ENCODE peak calls at places on chromosomes 3 and 15, in five cellular contexts. G is stimulated activated CD4-positive, alpha-beta T cell treated with anti-CD3 and anti-CD28 coated beads, Interleukin-12 subunit alpha, Interleukin-12 subunit beta, amount 100 ng/mL, for 24 hours; E is CD4-positive, alpha-beta T cell; O is OCI-LY7; K is T-helper 17 cell. L is an unnamed sample.

GRCh38 chr3:11211531-11212300 is 57.4 kb downstream of the HRH1 start:
- DNase-seq in K (no peak), O (no peak), G (no peak), E (no peak), L (no peak)

GRCh38 chr3:114804099-114804498 is 343.0 kb downstream of the ZBTB20 start:
- DNase-seq in E (no peak), K (no peak), G (no peak), O (no peak), L (no peak)

GRCh38 chr15:67720556-67721175 is 104.6 kb upstream of the SKOR1 start:
- DNase-seq in G (no peak), K (no peak), E (no peak), O (peak), L (no peak)

GRCh38 chr3:53030864-53031445 is 14.9 kb downstream of the SFMBT1 start:
- DNase-seq in K (peak), O (no peak), E (peak), G (peak), L (no peak)

GRCh38 chr15:60651734-60652141 is 172.8 kb upstream of the ICE2 start:
- DNase-seq in G (no peak), K (no peak), E (no peak), O (peak), L (no peak)

GRCh38 chr3:57555316-57555715 is 758 bp upstream of the PDE12 start:
- DNase-seq in O (no peak), E (no peak), K (no peak), G (no peak), L (no peak)

GRCh38 chr3:151305081-151305777 is 11.4 kb downstream of the GPR87 start:
- DNase-seq in E (no peak), K (no peak), O (no peak), G (peak), L (peak)

GRCh38 chr3:44845528-44846520 is 15.9 kb upstream of the TMEM42 start:
- DNase-seq in E (no peak), G (no peak), O (no peak), K (no peak), L (no peak)

GRCh38 chr15:80660114-80660513 is 35.0 kb upstream of the ABHD17C start:
- DNase-seq in K (no peak), G (no peak), O (no peak), E (no peak), L (no peak)

GRCh38 chr15:45064386-45064785 is 41.4 kb downstream of the SORD start:
- DNase-seq in E (no peak), G (no peak), K (no peak), O (no peak), L (no peak)

GRCh38 chr15:31399544-31400171 is 73.0 kb downstream of the KLF13 start:
- DNase-seq in K (no peak), O (no peak), E (no peak), G (no peak), L (no peak)

GRCh38 chr3:141796436-141797166 is 33.4 kb downstream of the GRK7 start:
- DNase-seq in E (peak), K (no peak), O (peak), G (peak), L (peak)

GRCh38 chr3:120469440-120470415 is 18.9 kb upstream of the FSTL1 start:
- DNase-seq in E (no peak), K (no peak), O (no peak), G (no peak), L (no peak)

GRCh38 chr15:62124176-62124952 is 40.7 kb downstream of the C2CD4B start:
- DNase-seq in E (no peak), K (no peak), O (peak), G (no peak), L (no peak)

GRCh38 chr3:48057521-48057920 is 41.3 kb upstream of the MAP4 start:
- DNase-seq in G (no peak), O (no peak), E (no peak), K (no peak), L (no peak)

GRCh38 chr15:57146394-57147140 is 228.1 kb downstream of the TCF12 start:
- DNase-seq in E (no peak), O (peak), K (no peak), G (no peak), L (no peak)

GRCh38 chr15:63752075-63752684 is 81.6 kb downstream of the HERC1 start:
- DNase-seq in G (no peak), O (peak), K (no peak), E (no peak), L (no peak)

GRCh38 chr15:94305133-94305532 is 73.8 kb downstream of the MCTP2 start:
- DNase-seq in G (no peak), O (peak), K (no peak), E (no peak), L (no peak)

GRCh38 chr3:159189994-159190669 is 388.3 kb downstream of the MFSD1 start:
- DNase-seq in E (no peak), G (no peak), K (no peak), O (no peak), L (no peak)

L was measured in upper lobe of left lung.